ENCODE peak calls at places on chromosome 7, in five cellular contexts. W, L, D, B and T are unnamed samples.

GRCh38 chr7:2231992-2232765 is 566 bp downstream of the MAD1L1 start:
- DNase-seq in W (peak), L (no peak), D (no peak), B (no peak), T (no peak)

GRCh38 chr7:76317782-76318487 is 15.5 kb downstream of the HSPB1 start:
- DNase-seq in W (peak), L (peak), D (peak), B (peak), T (peak)

GRCh38 chr7:150946826-150947750 is 31.0 kb downstream of the KCNH2 start:
- DNase-seq in W (peak), L (no peak), D (no peak), B (peak), T (no peak)

GRCh38 chr7:46908770-46909169 is 673.1 kb downstream of the TNS3 start:
- DNase-seq in W (no peak), L (no peak), D (peak), B (no peak), T (peak)

GRCh38 chr7:20784311-20785210 is 2.1 kb downstream of the SP8 start:
- DNase-seq in W (peak), L (no peak), D (no peak), B (no peak), T (no peak)

GRCh38 chr7:128361463-128362441 is at the start of gene PRRT4:
- DNase-seq in W (peak), L (peak), D (no peak), B (no peak), T (no peak)

GRCh38 chr7:91083855-91084644 is 180.2 kb upstream of the FZD1 start:
- DNase-seq in W (no peak), L (no peak), D (no peak), B (no peak), T (no peak)

GRCh38 chr7:30252885-30253795 is 31.3 kb upstream of the ZNRF2 start:
- DNase-seq in W (no peak), L (no peak), D (no peak), B (peak), T (peak)

GRCh38 chr7:125316451-125316850 is 386.8 kb upstream of the POT1 start:
- DNase-seq in W (no peak), L (no peak), D (no peak), B (no peak), T (no peak)

GRCh38 chr7:45911311-45911710 is 9.8 kb downstream of the IGFBP3 start:
- DNase-seq in W (no peak), L (no peak), D (no peak), B (no peak), T (no peak)

GRCh38 chr7:49848211-49848841 is 74.9 kb downstream of the VWC2 start:
- DNase-seq in W (no peak), L (no peak), D (no peak), B (no peak), T (no peak)

GRCh38 chr7:45080265-45080957 is 8.4 kb downstream of the NACAD start:
- DNase-seq in W (no peak), L (no peak), D (no peak), B (peak), T (no peak)

GRCh38 chr7:130084037-130084875 is 13.9 kb downstream of the KLHDC10 start:
- DNase-seq in W (no peak), L (no peak), D (no peak), B (no peak), T (no peak)

GRCh38 chr7:75739796-75740672 is 1.3 kb upstream of the HIP1 start:
- DNase-seq in W (no peak), L (peak), D (peak), B (no peak), T (peak)

GRCh38 chr7:115056019-115056418 is 134.1 kb downstream of the MDFIC start:
- DNase-seq in W (no peak), L (no peak), D (no peak), B (no peak), T (no peak)

GRCh38 chr7:105352018-105352612 is 36.6 kb downstream of the SRPK2 start:
- DNase-seq in W (peak), L (peak), D (peak), B (peak), T (peak)

GRCh38 chr7:158783595-158783994 is 45.7 kb downstream of the ESYT2 start:
- DNase-seq in W (peak), L (no peak), D (no peak), B (no peak), T (no peak)

GRCh38 chr7:117118579-117119180 is 165.4 kb downstream of the ST7 start:
- DNase-seq in W (no peak), L (no peak), D (no peak), B (no peak), T (no peak)

GRCh38 chr7:132345730-132346129 is 230.5 kb downstream of the PLXNA4 start:
- DNase-seq in W (no peak), L (no peak), D (no peak), B (no peak), T (no peak)

GRCh38 chr7:48847896-48848295 is 76.5 kb upstream of the CDC14C start:
- DNase-seq in W (no peak), L (no peak), D (no peak), B (no peak), T (no peak)

GRCh38 chr7:138837627-138838026 is 39.6 kb upstream of the ATP6V0A4 start:
- DNase-seq in W (no peak), L (peak), D (peak), B (no peak), T (no peak)

GRCh38 chr7:108094375-108094774 is 35.8 kb downstream of the LAMB4 start:
- DNase-seq in W (no peak), L (no peak), D (peak), B (no peak), T (peak)

GRCh38 chr7:74583630-74584029 is 73.9 kb upstream of the GTF2I start:
- DNase-seq in W (no peak), L (no peak), D (no peak), B (no peak), T (no peak)

GRCh38 chr7:70470751-70471150 is 661.2 kb upstream of the GALNT17 start:
- DNase-seq in W (no peak), L (no peak), D (no peak), B (no peak), T (no peak)

GRCh38 chr7:12067156-12067831 is 143.8 kb upstream of the TMEM106B start:
- DNase-seq in W (peak), L (peak), D (peak), B (no peak), T (peak)

GRCh38 chr7:155299539-155300202 is 2.0 kb downstream of the INSIG1 start:
- DNase-seq in W (no peak), L (no peak), D (no peak), B (peak), T (no peak)

GRCh38 chr7:37957236-37957970 is 37.0 kb downstream of the EPDR1 start:
- DNase-seq in W (no peak), L (no peak), D (no peak), B (no peak), T (no peak)

GRCh38 chr7:92973964-92974363 is 137.6 kb upstream of the CDK6 start:
- DNase-seq in W (no peak), L (no peak), D (peak), B (no peak), T (peak)

GRCh38 chr7:51222916-51223315 is 93.7 kb downstream of the COBL start:
- DNase-seq in W (no peak), L (no peak), D (no peak), B (no peak), T (no peak)

GRCh38 chr7:101031082-101031481 is 11.2 kb downstream of the MUC17 start:
- DNase-seq in W (no peak), L (no peak), D (no peak), B (no peak), T (no peak)

GRCh38 chr7:158944195-158944594 is 87.8 kb downstream of the DYNC2I1 start:
- DNase-seq in W (no peak), L (no peak), D (no peak), B (no peak), T (no peak)